ENCODE peak calls at places on chromosomes 16 and 17, in eight cellular contexts. One of them, this sample, is unnamed.

GRCh38 chr17:17840751-17841591 is 4.2 kb upstream of the SREBF1 start:
- DNase-seq in progenitor cell of endocrine pancreas: no peak
- DNase-seq in CD8-positive, alpha-beta T cell: no peak
- DNase-seq in lower lobe of right lung: no peak
- DNase-seq in CD4-positive, alpha-beta T cell: no peak
- DNase-seq in lower leg skin: no peak
- DNase-seq in AG09309: no peak
- DNase-seq in heart right ventricle: no peak
- DNase-seq in this sample: peak; percentile 39

GRCh38 chr17:60135160-60135950 is 14.4 kb upstream of the CA4 start:
- DNase-seq in progenitor cell of endocrine pancreas: peak; percentile 65
- DNase-seq in CD8-positive, alpha-beta T cell: peak; percentile 26
- DNase-seq in lower lobe of right lung: peak; percentile 93
- DNase-seq in CD4-positive, alpha-beta T cell: peak; percentile 69
- DNase-seq in lower leg skin: peak; percentile 95
- DNase-seq in AG09309: peak; percentile 47
- DNase-seq in heart right ventricle: peak; percentile 90
- DNase-seq in this sample: peak; percentile 80

GRCh38 chr16:56985288-56985961 is 3.9 kb upstream of the NLRC5 start:
- DNase-seq in progenitor cell of endocrine pancreas: no peak
- DNase-seq in CD8-positive, alpha-beta T cell: no peak
- DNase-seq in lower lobe of right lung: peak; percentile 58
- DNase-seq in CD4-positive, alpha-beta T cell: no peak
- DNase-seq in lower leg skin: peak; percentile 93
- DNase-seq in AG09309: peak; percentile 54
- DNase-seq in heart right ventricle: peak; percentile 65
- DNase-seq in this sample: no peak

GRCh38 chr16:66278111-66278531 is 88.4 kb upstream of the CDH5 start:
- DNase-seq in progenitor cell of endocrine pancreas: no peak
- DNase-seq in CD8-positive, alpha-beta T cell: no peak
- DNase-seq in lower lobe of right lung: peak; percentile 79
- DNase-seq in CD4-positive, alpha-beta T cell: no peak
- DNase-seq in lower leg skin: peak; percentile 85
- DNase-seq in AG09309: no peak
- DNase-seq in heart right ventricle: no peak
- DNase-seq in this sample: no peak

GRCh38 chr17:81488276-81488860 is 24.2 kb downstream of the ACTG1 start:
- DNase-seq in progenitor cell of endocrine pancreas: no peak
- DNase-seq in CD8-positive, alpha-beta T cell: no peak
- DNase-seq in lower lobe of right lung: no peak
- DNase-seq in CD4-positive, alpha-beta T cell: no peak
- DNase-seq in lower leg skin: no peak
- DNase-seq in AG09309: no peak
- DNase-seq in heart right ventricle: no peak
- DNase-seq in this sample: no peak

GRCh38 chr17:81987161-81987770 is 9.8 kb downstream of the ASPSCR1 start:
- DNase-seq in progenitor cell of endocrine pancreas: no peak
- DNase-seq in CD8-positive, alpha-beta T cell: no peak
- DNase-seq in lower lobe of right lung: peak; percentile 38
- DNase-seq in CD4-positive, alpha-beta T cell: no peak
- DNase-seq in lower leg skin: no peak
- DNase-seq in AG09309: no peak
- DNase-seq in heart right ventricle: no peak
- DNase-seq in this sample: no peak

GRCh38 chr16:22424161-22424937 is 49.9 kb upstream of the CDR2 start:
- DNase-seq in progenitor cell of endocrine pancreas: no peak
- DNase-seq in CD8-positive, alpha-beta T cell: no peak
- DNase-seq in lower lobe of right lung: no peak
- DNase-seq in CD4-positive, alpha-beta T cell: no peak
- DNase-seq in lower leg skin: peak; percentile 88
- DNase-seq in AG09309: no peak
- DNase-seq in heart right ventricle: no peak
- DNase-seq in this sample: no peak

GRCh38 chr16:67516296-67517177 is 12.1 kb upstream of the RIPOR1 start:
- DNase-seq in progenitor cell of endocrine pancreas: no peak
- DNase-seq in CD8-positive, alpha-beta T cell: no peak
- DNase-seq in lower lobe of right lung: no peak
- DNase-seq in CD4-positive, alpha-beta T cell: no peak
- DNase-seq in lower leg skin: no peak
- DNase-seq in AG09309: peak; percentile 21
- DNase-seq in heart right ventricle: no peak
- DNase-seq in this sample: no peak

GRCh38 chr16:56936491-56936890 is 4.5 kb downstream of the HERPUD1 start:
- DNase-seq in progenitor cell of endocrine pancreas: no peak
- DNase-seq in CD8-positive, alpha-beta T cell: no peak
- DNase-seq in lower lobe of right lung: no peak
- DNase-seq in CD4-positive, alpha-beta T cell: no peak
- DNase-seq in lower leg skin: no peak
- DNase-seq in AG09309: peak; percentile 45
- DNase-seq in heart right ventricle: no peak
- DNase-seq in this sample: no peak

GRCh38 chr17:32483451-32484019 is 3.3 kb upstream of the CDK5R1 start:
- DNase-seq in progenitor cell of endocrine pancreas: no peak
- DNase-seq in CD8-positive, alpha-beta T cell: no peak
- DNase-seq in lower lobe of right lung: peak; percentile 53
- DNase-seq in CD4-positive, alpha-beta T cell: peak; percentile 41
- DNase-seq in lower leg skin: no peak
- DNase-seq in AG09309: peak; percentile 68
- DNase-seq in heart right ventricle: peak; percentile 89
- DNase-seq in this sample: peak; percentile 58

GRCh38 chr16:73878616-73879015 is 418.0 kb upstream of the PSMD7 start:
- DNase-seq in progenitor cell of endocrine pancreas: no peak
- DNase-seq in CD8-positive, alpha-beta T cell: no peak
- DNase-seq in lower lobe of right lung: no peak
- DNase-seq in CD4-positive, alpha-beta T cell: no peak
- DNase-seq in lower leg skin: no peak
- DNase-seq in AG09309: peak; percentile 68
- DNase-seq in heart right ventricle: peak; percentile 29
- DNase-seq in this sample: peak; percentile 7

GRCh38 chr17:70525976-70526375 is 356.6 kb downstream of the KCNJ2 start:
- DNase-seq in progenitor cell of endocrine pancreas: no peak
- DNase-seq in CD8-positive, alpha-beta T cell: no peak
- DNase-seq in lower lobe of right lung: no peak
- DNase-seq in CD4-positive, alpha-beta T cell: no peak
- DNase-seq in lower leg skin: no peak
- DNase-seq in AG09309: no peak
- DNase-seq in heart right ventricle: no peak
- DNase-seq in this sample: no peak

GRCh38 chr16:1054660-1055556 is 17.6 kb upstream of the SSTR5 start:
- DNase-seq in progenitor cell of endocrine pancreas: peak; percentile 69
- DNase-seq in CD8-positive, alpha-beta T cell: no peak
- DNase-seq in lower lobe of right lung: peak; percentile 60
- DNase-seq in CD4-positive, alpha-beta T cell: peak; percentile 28
- DNase-seq in lower leg skin: peak; percentile 90
- DNase-seq in AG09309: no peak
- DNase-seq in heart right ventricle: peak; percentile 59
- DNase-seq in this sample: peak; percentile 86

GRCh38 chr16:56983211-56983751 is 6.1 kb upstream of the NLRC5 start:
- DNase-seq in progenitor cell of endocrine pancreas: no peak
- DNase-seq in CD8-positive, alpha-beta T cell: no peak
- DNase-seq in lower lobe of right lung: no peak
- DNase-seq in CD4-positive, alpha-beta T cell: no peak
- DNase-seq in lower leg skin: no peak
- DNase-seq in AG09309: no peak
- DNase-seq in heart right ventricle: no peak
- DNase-seq in this sample: no peak

GRCh38 chr16:83552193-83552592 is 255.6 kb upstream of the HSBP1 start:
- DNase-seq in progenitor cell of endocrine pancreas: no peak
- DNase-seq in CD8-positive, alpha-beta T cell: no peak
- DNase-seq in lower lobe of right lung: no peak
- DNase-seq in CD4-positive, alpha-beta T cell: no peak
- DNase-seq in lower leg skin: no peak
- DNase-seq in AG09309: peak; percentile 33
- DNase-seq in heart right ventricle: no peak
- DNase-seq in this sample: no peak

GRCh38 chr17:721540-721937 is 6.9 kb upstream of the VPS53 start:
- DNase-seq in progenitor cell of endocrine pancreas: no peak
- DNase-seq in CD8-positive, alpha-beta T cell: no peak
- DNase-seq in lower lobe of right lung: no peak
- DNase-seq in CD4-positive, alpha-beta T cell: no peak
- DNase-seq in lower leg skin: no peak
- DNase-seq in AG09309: no peak
- DNase-seq in heart right ventricle: no peak
- DNase-seq in this sample: no peak

GRCh38 chr17:64004903-64005733 is 7.0 kb downstream of the PRR29 start:
- DNase-seq in progenitor cell of endocrine pancreas: no peak
- DNase-seq in CD8-positive, alpha-beta T cell: no peak
- DNase-seq in lower lobe of right lung: no peak
- DNase-seq in CD4-positive, alpha-beta T cell: no peak
- DNase-seq in lower leg skin: peak; percentile 72
- DNase-seq in AG09309: no peak
- DNase-seq in heart right ventricle: no peak
- DNase-seq in this sample: no peak

GRCh38 chr16:2244301-2244700 is 7.1 kb downstream of the ECI1 start:
- DNase-seq in progenitor cell of endocrine pancreas: no peak
- DNase-seq in CD8-positive, alpha-beta T cell: no peak
- DNase-seq in lower lobe of right lung: no peak
- DNase-seq in CD4-positive, alpha-beta T cell: no peak
- DNase-seq in lower leg skin: no peak
- DNase-seq in AG09309: no peak
- DNase-seq in heart right ventricle: no peak
- DNase-seq in this sample: peak; percentile 47
- TF ChIP-seq CTCF in progenitor cell of endocrine pancreas: no peak
- TF ChIP-seq CTCF in CD8-positive, alpha-beta T cell: no peak
- TF ChIP-seq CTCF in lower lobe of right lung: no peak
- TF ChIP-seq CTCF in CD4-positive, alpha-beta T cell: no peak
- TF ChIP-seq CTCF in lower leg skin: no peak
- TF ChIP-seq CTCF in AG09309: no peak
- TF ChIP-seq CTCF in heart right ventricle: no peak
- TF ChIP-seq CTCF in this sample: no peak

DNA sequence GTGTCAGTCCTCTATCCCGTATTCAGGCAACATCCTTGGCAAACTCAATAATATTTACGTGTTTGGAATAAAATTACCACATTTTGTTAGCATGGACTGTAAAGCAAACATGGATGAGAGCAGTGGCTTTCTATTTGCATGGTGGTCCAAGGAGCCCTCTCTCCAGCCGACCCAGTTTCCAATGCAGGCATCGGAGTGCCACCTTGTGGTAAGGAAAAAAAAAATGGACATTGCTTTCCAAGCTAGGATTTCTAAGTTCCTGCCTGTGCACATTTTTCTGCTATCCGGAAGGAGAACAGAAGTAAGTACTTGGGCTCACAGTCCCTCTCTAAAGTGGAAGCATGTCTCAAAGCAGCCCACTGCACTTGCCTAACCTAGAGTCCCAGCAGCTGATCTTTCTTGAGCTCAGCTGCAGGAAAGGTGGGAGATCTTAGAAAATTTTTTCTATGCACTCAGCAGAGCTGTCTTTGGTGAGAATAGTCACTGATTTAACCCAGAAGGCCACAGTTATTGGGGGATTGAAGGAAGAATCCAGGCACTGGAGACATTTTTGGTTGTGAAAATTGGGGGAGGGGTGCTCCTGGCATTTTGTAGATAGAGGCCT is 46.0 kb upstream of the ERCC4 start:
- DNase-seq in progenitor cell of endocrine pancreas: no peak
- DNase-seq in CD8-positive, alpha-beta T cell: no peak
- DNase-seq in lower lobe of right lung: no peak
- DNase-seq in CD4-positive, alpha-beta T cell: no peak
- DNase-seq in lower leg skin: no peak
- DNase-seq in AG09309: no peak
- DNase-seq in heart right ventricle: no peak
- DNase-seq in this sample: peak; percentile 48
- TF ChIP-seq CTCF in progenitor cell of endocrine pancreas: peak; percentile 68
- TF ChIP-seq CTCF in CD8-positive, alpha-beta T cell: no peak
- TF ChIP-seq CTCF in lower lobe of right lung: peak; percentile 32
- TF ChIP-seq CTCF in CD4-positive, alpha-beta T cell: no peak
- TF ChIP-seq CTCF in lower leg skin: no peak
- TF ChIP-seq CTCF in AG09309: peak; percentile 40
- TF ChIP-seq CTCF in heart right ventricle: no peak
- TF ChIP-seq CTCF in this sample: peak; percentile 70

DNA sequence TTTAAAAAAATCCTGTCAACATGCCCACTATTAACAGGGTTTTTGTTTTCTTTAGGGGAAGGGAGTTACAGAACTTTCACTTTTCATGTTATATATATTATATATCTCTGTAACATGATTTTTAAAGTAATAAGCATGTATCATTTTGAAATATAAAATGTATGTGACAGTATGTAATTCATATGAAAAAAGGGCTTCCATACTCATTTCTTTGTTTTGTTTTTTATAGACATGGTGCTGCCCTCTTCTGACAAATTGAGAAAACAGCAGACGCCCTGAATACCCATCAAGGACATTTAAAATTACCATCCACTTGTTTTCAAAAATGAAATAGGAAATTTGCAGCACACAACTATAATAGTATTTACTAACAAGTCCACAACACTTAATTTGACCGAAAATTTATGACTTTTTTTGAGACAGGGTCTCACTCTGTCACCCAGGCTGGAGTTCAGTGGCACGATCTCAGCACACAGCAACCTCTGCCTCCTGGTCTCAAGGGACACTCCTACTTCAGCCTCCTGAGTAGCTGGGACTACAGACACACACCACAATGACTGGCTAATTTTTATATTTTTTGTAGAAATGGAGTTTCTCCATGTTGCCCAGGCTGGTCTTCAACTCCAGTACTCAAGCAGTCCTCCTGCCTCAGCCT is 30.4 kb downstream of the CFDP1 start:
- DNase-seq in progenitor cell of endocrine pancreas: no peak
- DNase-seq in CD8-positive, alpha-beta T cell: no peak
- DNase-seq in lower lobe of right lung: no peak
- DNase-seq in CD4-positive, alpha-beta T cell: no peak
- DNase-seq in lower leg skin: no peak
- DNase-seq in AG09309: no peak
- DNase-seq in heart right ventricle: no peak
- DNase-seq in this sample: no peak
- TF ChIP-seq CTCF in progenitor cell of endocrine pancreas: peak; percentile 68
- TF ChIP-seq CTCF in CD8-positive, alpha-beta T cell: peak; percentile 61
- TF ChIP-seq CTCF in lower lobe of right lung: peak; percentile 71
- TF ChIP-seq CTCF in CD4-positive, alpha-beta T cell: peak; percentile 76
- TF ChIP-seq CTCF in lower leg skin: no peak
- TF ChIP-seq CTCF in AG09309: peak; percentile 58
- TF ChIP-seq CTCF in heart right ventricle: peak; percentile 61
- TF ChIP-seq CTCF in this sample: peak; percentile 61

GRCh38 chr17:34384271-34384670 is 21.2 kb upstream of the CCL1 start:
- DNase-seq in progenitor cell of endocrine pancreas: no peak
- DNase-seq in CD8-positive, alpha-beta T cell: no peak
- DNase-seq in lower lobe of right lung: no peak
- DNase-seq in CD4-positive, alpha-beta T cell: no peak
- DNase-seq in lower leg skin: no peak
- DNase-seq in AG09309: no peak
- DNase-seq in heart right ventricle: no peak
- DNase-seq in this sample: no peak

GRCh38 chr17:34379876-34380275 is 16.8 kb upstream of the CCL1 start:
- DNase-seq in progenitor cell of endocrine pancreas: no peak
- DNase-seq in CD8-positive, alpha-beta T cell: no peak
- DNase-seq in lower lobe of right lung: no peak
- DNase-seq in CD4-positive, alpha-beta T cell: no peak
- DNase-seq in lower leg skin: no peak
- DNase-seq in AG09309: no peak
- DNase-seq in heart right ventricle: no peak
- DNase-seq in this sample: no peak

GRCh38 chr17:34383225-34383615 is 20.2 kb upstream of the CCL1 start:
- DNase-seq in progenitor cell of endocrine pancreas: no peak
- DNase-seq in CD8-positive, alpha-beta T cell: no peak
- DNase-seq in lower lobe of right lung: no peak
- DNase-seq in CD4-positive, alpha-beta T cell: no peak
- DNase-seq in lower leg skin: peak; percentile 52
- DNase-seq in AG09309: no peak
- DNase-seq in heart right ventricle: no peak
- DNase-seq in this sample: no peak

GRCh38 chr17:34384822-34385605 is 22.0 kb upstream of the CCL1 start:
- DNase-seq in progenitor cell of endocrine pancreas: no peak
- DNase-seq in CD8-positive, alpha-beta T cell: no peak
- DNase-seq in lower lobe of right lung: no peak
- DNase-seq in CD4-positive, alpha-beta T cell: no peak
- DNase-seq in lower leg skin: peak; percentile 15
- DNase-seq in AG09309: no peak
- DNase-seq in heart right ventricle: no peak
- DNase-seq in this sample: no peak

GRCh38 chr17:34382586-34383224 is 19.7 kb upstream of the CCL1 start:
- DNase-seq in progenitor cell of endocrine pancreas: no peak
- DNase-seq in CD8-positive, alpha-beta T cell: no peak
- DNase-seq in lower lobe of right lung: no peak
- DNase-seq in CD4-positive, alpha-beta T cell: no peak
- DNase-seq in lower leg skin: peak; percentile 66
- DNase-seq in AG09309: no peak
- DNase-seq in heart right ventricle: no peak
- DNase-seq in this sample: no peak
- TF ChIP-seq CTCF in progenitor cell of endocrine pancreas: no peak
- TF ChIP-seq CTCF in CD8-positive, alpha-beta T cell: no peak
- TF ChIP-seq CTCF in lower lobe of right lung: no peak
- TF ChIP-seq CTCF in CD4-positive, alpha-beta T cell: no peak
- TF ChIP-seq CTCF in lower leg skin: no peak
- TF ChIP-seq CTCF in AG09309: no peak
- TF ChIP-seq CTCF in heart right ventricle: no peak
- TF ChIP-seq CTCF in this sample: no peak